ENCODE peak calls at places on chromosomes 16 and 17, in five cellular contexts. Z, G, D, L and I are unnamed samples.

GRCh38 chr17:48427598-48427997 is 2.4 kb downstream of the SKAP1 start:
- DNase-seq in Z (no peak), G (no peak), D (no peak), L (no peak), I (no peak)

GRCh38 chr16:102060-102855 is 24.2 kb downstream of the MPG start:
- DNase-seq in Z (no peak), G (peak; percentile 81), D (peak; percentile 27), L (no peak), I (peak; percentile 54)

GRCh38 chr17:50274142-50274944 is at the start of gene TMEM92:
- DNase-seq in Z (peak; percentile 96), G (peak; percentile 55), D (no peak), L (peak; percentile 79), I (no peak)

GRCh38 chr17:535165-535564 is 179.5 kb downstream of the VPS53 start:
- DNase-seq in Z (no peak), G (no peak), D (no peak), L (no peak), I (no peak)

GRCh38 chr16:71666928-71667707 is 41.1 kb downstream of the MARVELD3 start:
- DNase-seq in Z (no peak), G (no peak), D (no peak), L (no peak), I (no peak)

GRCh38 chr16:68197250-68197649 is 38.7 kb downstream of the ESRP2 start:
- DNase-seq in Z (no peak), G (no peak), D (peak; percentile 45), L (no peak), I (no peak)

GRCh38 chr16:4389051-4389955 is 17.7 kb downstream of the VASN start:
- DNase-seq in Z (peak; percentile 25), G (no peak), D (no peak), L (no peak), I (no peak)

GRCh38 chr17:50588391-50589111 is 28.0 kb downstream of the CACNA1G start:
- DNase-seq in Z (no peak), G (peak; percentile 52), D (no peak), L (no peak), I (no peak)

GRCh38 chr16:89072216-89073130 is 21.2 kb upstream of the ACSF3 start:
- DNase-seq in Z (no peak), G (no peak), D (no peak), L (no peak), I (no peak)

GRCh38 chr17:35732806-35733136 is 1.3 kb downstream of the RASL10B start:
- DNase-seq in Z (peak; percentile 39), G (no peak), D (no peak), L (no peak), I (no peak)

GRCh38 chr17:57614742-57615141 is 130.4 kb downstream of the CCDC182 start:
- DNase-seq in Z (no peak), G (no peak), D (no peak), L (no peak), I (no peak)

GRCh38 chr17:56658648-56659047 is 65.1 kb downstream of the NOG start:
- DNase-seq in Z (no peak), G (no peak), D (no peak), L (no peak), I (no peak)

GRCh38 chr16:28130099-28131088 is 66.9 kb upstream of the GSG1L start:
- DNase-seq in Z (peak; percentile 14), G (peak; percentile 26), D (no peak), L (no peak), I (no peak)

GRCh38 chr16:2717360-2718263 is 2.4 kb downstream of the PRSS27 start:
- DNase-seq in Z (no peak), G (no peak), D (no peak), L (no peak), I (no peak)

GRCh38 chr16:11312718-11313492 is 31.8 kb upstream of the PRM1 start:
- DNase-seq in Z (peak; percentile 78), G (peak; percentile 65), D (peak; percentile 23), L (peak; percentile 45), I (no peak)

GRCh38 chr16:4052801-4053662 is 63.2 kb downstream of the ADCY9 start:
- DNase-seq in Z (no peak), G (peak; percentile 39), D (peak; percentile 22), L (peak; percentile 80), I (peak; percentile 74)

GRCh38 chr16:19809121-19809635 is 75.5 kb downstream of the GPRC5B start:
- DNase-seq in Z (no peak), G (no peak), D (no peak), L (no peak), I (no peak)

GRCh38 chr16:57825298-57826039 is 23.2 kb upstream of the KIFC3 start:
- DNase-seq in Z (no peak), G (no peak), D (no peak), L (no peak), I (no peak)

GRCh38 chr17:68800731-68801130 is 154.5 kb downstream of the ABCA8 start:
- DNase-seq in Z (no peak), G (no peak), D (peak; percentile 35), L (no peak), I (no peak)

GRCh38 chr17:73308017-73308823 is 3.6 kb downstream of the CDC42EP4 start:
- DNase-seq in Z (no peak), G (peak; percentile 91), D (peak; percentile 86), L (peak; percentile 95), I (no peak)

GRCh38 chr16:89873109-89873821 is at the start of gene TCF25:
- DNase-seq in Z (peak; percentile 86), G (peak; percentile 83), D (peak; percentile 58), L (peak; percentile 74), I (peak; percentile 76)

GRCh38 chr17:47120521-47121095 is 68.5 kb downstream of the CDC27 start:
- DNase-seq in Z (no peak), G (no peak), D (peak; percentile 59), L (no peak), I (no peak)

GRCh38 chr17:49508061-49508865 is 13.2 kb downstream of the NGFR start:
- DNase-seq in Z (peak; percentile 83), G (no peak), D (no peak), L (no peak), I (no peak)

DNA sequence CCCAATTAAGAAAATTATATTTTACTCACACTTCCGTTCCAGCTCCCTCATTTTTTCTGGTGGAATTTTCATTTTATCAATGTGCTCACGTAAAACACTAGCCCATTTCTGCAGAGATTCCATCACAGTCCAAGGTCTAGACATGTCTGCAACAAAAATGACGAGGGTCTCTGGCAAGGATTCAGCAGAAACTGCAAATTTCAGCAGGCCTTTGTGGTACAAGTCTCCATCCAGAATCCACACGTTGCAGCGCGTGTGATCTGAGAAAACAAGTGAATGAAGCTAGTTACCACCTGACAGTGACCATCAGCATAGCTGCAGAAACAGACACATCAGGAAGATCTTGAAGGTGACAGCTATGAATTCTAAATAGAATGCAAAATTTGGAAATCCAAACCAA is 9.0 kb downstream of the DYNC1LI2 start:
- DNase-seq in Z (no peak), G (no peak), D (no peak), L (no peak), I (no peak)
- H3K27ac ChIP-seq in Z (peak overlapping the region; percentile 75), G (no peak overlapping the region), D (peak overlapping the region; percentile 90), L (peak overlapping the region; percentile 50), I (peak overlapping the region; percentile 94)

DNA sequence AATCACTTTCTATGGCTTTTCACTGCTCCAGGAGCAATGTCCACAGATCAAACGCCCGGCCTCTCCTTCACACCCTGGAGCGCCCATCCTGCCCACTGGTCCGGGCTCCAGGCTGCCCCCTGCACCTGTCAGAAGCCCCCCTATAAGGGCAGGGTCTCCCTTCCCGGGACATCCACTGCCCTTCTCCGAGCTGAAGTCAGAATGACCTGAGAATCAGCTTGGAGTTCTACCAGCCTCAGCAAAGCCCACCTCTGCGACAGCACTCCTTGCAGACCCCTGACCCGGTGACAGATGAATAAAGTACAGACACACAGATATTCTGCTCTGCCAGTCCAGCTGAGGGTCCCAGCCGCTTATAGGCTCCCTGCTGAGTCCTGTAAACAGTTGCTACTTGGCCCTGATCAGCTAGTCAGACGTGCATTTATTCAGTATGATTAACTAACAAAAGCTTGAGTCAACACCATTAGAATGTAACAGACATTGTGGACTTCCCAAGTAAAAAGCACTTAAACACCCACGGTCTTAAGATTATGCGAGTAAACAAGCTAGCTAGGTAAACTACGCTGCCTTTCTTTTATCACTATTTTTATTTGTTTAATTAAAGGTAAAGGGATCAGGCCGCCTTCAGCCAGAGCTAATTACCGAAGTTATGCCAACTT is 4.8 kb downstream of the SLC7A5 start:
- DNase-seq in Z (peak; percentile 52), G (no peak), D (no peak), L (no peak), I (no peak)
- H3K27ac ChIP-seq in Z (no peak overlapping the region), G (no peak overlapping the region), D (no peak overlapping the region), L (no peak overlapping the region), I (no peak overlapping the region)

GRCh38 chr17:3015890-3016289 is 47.5 kb downstream of the OR1D5 start:
- DNase-seq in Z (no peak), G (no peak), D (peak; percentile 9), L (no peak), I (no peak)
- H3K27ac ChIP-seq in Z (no peak overlapping the region), G (no peak overlapping the region), D (no peak overlapping the region), L (no peak overlapping the region), I (no peak overlapping the region)

DNA sequence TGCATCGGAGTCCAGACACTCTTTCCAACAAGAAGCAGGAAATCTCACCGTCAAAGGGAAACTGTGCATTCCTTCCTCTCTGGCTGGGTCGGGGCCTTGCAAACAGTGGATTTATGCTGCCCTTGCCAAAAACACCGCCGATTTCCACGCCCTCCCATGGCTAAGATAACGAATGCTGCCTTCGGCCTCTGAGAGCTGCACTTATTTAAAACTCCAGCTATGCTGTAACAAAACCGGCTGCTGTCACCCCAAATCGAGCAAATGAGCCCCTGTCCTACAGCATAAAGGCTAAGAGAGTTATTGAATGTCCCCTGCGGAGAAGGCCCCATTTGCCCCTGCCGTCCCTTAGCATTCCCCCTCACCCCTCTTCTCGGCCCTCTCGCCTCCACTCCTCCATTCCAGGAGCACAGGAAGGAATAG is 275.5 kb upstream of the IRX5 start:
- DNase-seq in Z (peak; percentile 41), G (peak; percentile 22), D (no peak), L (peak; percentile 61), I (no peak)
- H3K27ac ChIP-seq in Z (no peak overlapping the region), G (no peak overlapping the region), D (no peak overlapping the region), L (no peak overlapping the region), I (no peak overlapping the region)

GRCh38 chr16:75238132-75238852 is 13.1 kb downstream of the BCAR1 start:
- DNase-seq in Z (no peak), G (peak; percentile 90), D (peak; percentile 81), L (no peak), I (peak; percentile 72)
- H3K27ac ChIP-seq in Z (peak overlapping the region; percentile 87), G (peak overlapping the region; percentile 59), D (peak overlapping the region; percentile 93), L (peak overlapping the region; percentile 56), I (peak overlapping the region; percentile 100)